ENCODE peak calls at places on chromosomes 16 and 17, in four cellular contexts. S is fibroblast of mammary gland; N is effector memory CD4-positive, alpha-beta T cell; G is GM23248. W is an unnamed sample.

GRCh38 chr16:25298165-25298872 is 40.7 kb upstream of the ZKSCAN2 start:
- DNase-seq in S (no peak), N (no peak), G (no peak), W (no peak)

GRCh38 chr16:84700518-84701277 is 898 bp downstream of the USP10 start:
- DNase-seq in S (peak; percentile 29), N (peak; percentile 11), G (peak; percentile 61), W (no peak)

GRCh38 chr16:75250809-75251279 is 580 bp downstream of the BCAR1 start:
- DNase-seq in S (no peak), N (no peak), G (peak; percentile 86), W (no peak)

GRCh38 chr16:46743232-46743719 is 4.9 kb downstream of the MYLK3 start:
- DNase-seq in S (peak; percentile 8), N (no peak), G (peak; percentile 47), W (no peak)

GRCh38 chr17:58329808-58330543 is 1.4 kb upstream of the TSPOAP1 start:
- DNase-seq in S (no peak), N (no peak), G (no peak), W (no peak)

GRCh38 chr16:8634991-8635736 is 13.7 kb downstream of the METTL22 start:
- DNase-seq in S (peak; percentile 39), N (no peak), G (peak; percentile 58), W (no peak)

GRCh38 chr16:31071861-31072260 is 2.2 kb downstream of the ZNF668 start:
- DNase-seq in S (peak; percentile 98), N (no peak), G (peak; percentile 90), W (peak; percentile 63)

GRCh38 chr16:54244061-54244886 is 42.3 kb downstream of the IRX3 start:
- DNase-seq in S (no peak), N (no peak), G (no peak), W (no peak)

GRCh38 chr16:15986261-15986660 is 36.8 kb downstream of the ABCC1 start:
- DNase-seq in S (no peak), N (no peak), G (no peak), W (no peak)

GRCh38 chr16:86078121-86078600 is 179.2 kb downstream of the IRF8 start:
- DNase-seq in S (peak; percentile 29), N (no peak), G (no peak), W (no peak)

GRCh38 chr17:41416478-41416877 is 7.9 kb downstream of the KRT37 start:
- DNase-seq in S (no peak), N (no peak), G (no peak), W (no peak)

GRCh38 chr17:52237151-52237550 is 78.6 kb upstream of the CA10 start:
- DNase-seq in S (no peak), N (no peak), G (no peak), W (no peak)

GRCh38 chr17:77325826-77326581 is 185.2 kb downstream of the SEC14L1 start:
- DNase-seq in S (peak; percentile 47), N (no peak), G (peak; percentile 70), W (no peak)

GRCh38 chr16:84924339-84925091 is 86.8 kb downstream of the ZDHHC7 start:
- DNase-seq in S (peak; percentile 42), N (no peak), G (no peak), W (no peak)

GRCh38 chr17:49798182-49798581 is 9.7 kb downstream of the KAT7 start:
- DNase-seq in S (peak; percentile 76), N (no peak), G (peak; percentile 71), W (peak; percentile 23)

GRCh38 chr17:47990962-47991731 is 20.2 kb downstream of the CDK5RAP3 start:
- DNase-seq in S (peak; percentile 36), N (no peak), G (peak; percentile 23), W (no peak)

GRCh38 chr16:85390511-85391174 is 222.5 kb upstream of the GSE1 start:
- DNase-seq in S (peak; percentile 89), N (no peak), G (peak; percentile 97), W (peak; percentile 58)

GRCh38 chr16:19755268-19755667 is 37.2 kb downstream of the IQCK start:
- DNase-seq in S (no peak), N (no peak), G (no peak), W (no peak)

GRCh38 chr17:64063766-64064224 is 43.4 kb upstream of the ICAM2 start:
- DNase-seq in S (peak; percentile 33), N (peak; percentile 50), G (peak; percentile 24), W (peak; percentile 21)

GRCh38 chr17:10653987-10654386 is 3.1 kb downstream of the MYH3 start:
- DNase-seq in S (no peak), N (no peak), G (no peak), W (no peak)

GRCh38 chr16:31696968-31697743 is 169.5 kb downstream of the AHSP start:
- DNase-seq in S (peak; percentile 57), N (no peak), G (peak; percentile 77), W (no peak)

GRCh38 chr16:22721497-22722100 is 92.4 kb upstream of the HS3ST2 start:
- DNase-seq in S (peak; percentile 65), N (no peak), G (peak; percentile 7), W (no peak)

GRCh38 chr16:81626181-81626674 is 152.9 kb upstream of the PLCG2 start:
- DNase-seq in S (peak; percentile 54), N (no peak), G (peak; percentile 61), W (no peak)

GRCh38 chr16:89691986-89692569 is 5.6 kb downstream of the CDK10 start:
- DNase-seq in S (no peak), N (no peak), G (no peak), W (no peak)

GRCh38 chr16:26598061-26598460 is 468.7 kb upstream of the C16orf82 start:
- DNase-seq in S (no peak), N (peak; percentile 36), G (no peak), W (no peak)

GRCh38 chr16:19520861-19521331 is 1.0 kb downstream of the GDE1 start:
- DNase-seq in S (peak; percentile 74), N (no peak), G (peak; percentile 47), W (no peak)

GRCh38 chr16:26992661-26993365 is 73.9 kb upstream of the C16orf82 start:
- DNase-seq in S (no peak), N (no peak), G (no peak), W (no peak)

GRCh38 chr16:87956771-87957279 is 5.6 kb downstream of the BANP start:
- DNase-seq in S (peak; percentile 87), N (no peak), G (peak; percentile 41), W (no peak)
- H3K4me3 ChIP-seq in S (peak overlapping the region; percentile 4), N (peak overlapping the region; percentile 24), G (no peak overlapping the region), W (no peak overlapping the region)

DNA sequence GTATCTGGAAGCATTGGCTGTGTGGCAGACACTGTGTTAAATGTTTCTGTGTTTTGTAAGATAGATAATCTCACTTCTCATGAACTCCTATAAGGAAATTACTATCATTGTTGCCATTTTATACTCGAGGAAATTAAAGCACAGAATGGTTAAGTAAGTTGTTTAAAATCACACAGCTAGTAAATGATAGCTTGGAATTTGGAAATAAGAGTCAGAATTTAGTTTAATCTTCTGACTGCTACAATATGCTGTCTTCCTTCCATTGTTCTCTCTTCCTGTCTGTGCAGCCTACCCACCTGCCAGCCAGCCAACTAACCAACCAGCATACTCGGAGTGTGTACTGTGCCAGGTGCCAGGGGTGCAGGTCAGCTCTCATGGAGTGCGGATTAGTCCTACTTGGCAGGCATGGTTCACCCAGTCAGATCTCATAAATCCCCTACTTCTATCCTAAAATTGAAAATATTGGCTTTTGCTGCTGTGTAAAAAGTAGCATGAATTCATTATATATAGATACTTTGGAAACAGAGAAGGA is 79.9 kb upstream of the LGALS9 start:
- DNase-seq in S (no peak), N (no peak), G (no peak), W (no peak)
- H3K4me3 ChIP-seq in S (no peak overlapping the region), N (no peak overlapping the region), G (no peak overlapping the region), W (no peak overlapping the region)

GRCh38 chr16:751152-752007 is 9.2 kb upstream of the MSLN start:
- DNase-seq in S (no peak), N (no peak), G (no peak), W (no peak)
- H3K4me3 ChIP-seq in S (no peak overlapping the region), N (no peak overlapping the region), G (no peak overlapping the region), W (no peak overlapping the region)

DNA sequence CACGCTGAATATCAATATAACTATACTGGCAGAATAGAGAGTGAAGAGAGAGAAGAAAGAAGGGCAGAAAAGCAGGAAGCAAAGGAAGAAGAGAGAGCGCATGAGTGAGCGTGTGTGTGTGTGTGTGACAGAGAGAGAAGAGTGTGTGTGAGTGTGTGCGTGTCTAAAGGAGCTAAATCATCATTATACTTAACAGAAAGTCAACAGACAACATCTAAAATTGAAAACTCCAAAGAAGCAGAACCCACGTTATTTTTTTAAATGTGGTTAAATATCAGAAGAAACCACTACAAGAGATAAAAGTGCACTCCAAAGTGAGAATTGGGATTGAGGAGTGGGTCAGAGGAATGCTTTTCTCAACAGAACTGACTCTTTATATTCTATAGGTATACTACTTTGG is 77.2 kb downstream of the BRIP1 start:
- DNase-seq in S (no peak), N (no peak), G (no peak), W (no peak)
- H3K4me3 ChIP-seq in S (no peak overlapping the region), N (no peak overlapping the region), G (no peak overlapping the region), W (no peak overlapping the region)

DNA sequence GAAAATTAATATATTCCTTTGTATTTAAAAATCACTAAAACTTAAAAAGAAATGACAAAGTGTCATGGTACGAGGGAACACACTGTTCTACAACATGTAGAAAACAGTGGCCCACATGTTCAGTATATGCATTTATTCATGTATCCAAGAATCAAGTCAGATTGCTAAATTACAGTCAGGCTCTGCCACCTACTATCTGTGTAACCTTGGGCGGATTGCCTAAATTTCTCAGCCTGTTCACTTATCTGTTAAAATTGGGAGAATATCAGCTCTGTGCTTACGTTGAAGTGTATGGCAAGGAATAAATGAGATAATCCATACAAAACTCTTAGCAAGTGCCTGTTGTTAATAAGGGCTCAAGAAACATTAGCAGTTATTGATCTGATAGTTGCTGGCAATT is 3.4 kb upstream of the USP22 start:
- DNase-seq in S (no peak), N (no peak), G (no peak), W (no peak)
- H3K4me3 ChIP-seq in S (no peak overlapping the region), N (no peak overlapping the region), G (no peak overlapping the region), W (no peak overlapping the region)

GRCh38 chr17:82232876-82233785 is 4.3 kb downstream of the SLC16A3 start:
- DNase-seq in S (no peak), N (no peak), G (no peak), W (no peak)

GRCh38 chr17:82236142-82236971 is 7.5 kb downstream of the SLC16A3 start:
- DNase-seq in S (peak; percentile 61), N (peak; percentile 56), G (peak; percentile 65), W (peak; percentile 62)

GRCh38 chr17:82235056-82235774 is 6.4 kb downstream of the SLC16A3 start:
- DNase-seq in S (no peak), N (no peak), G (no peak), W (no peak)

GRCh38 chr17:82235775-82236141 is 6.9 kb downstream of the SLC16A3 start:
- DNase-seq in S (no peak), N (no peak), G (no peak), W (no peak)

GRCh38 chr17:82234211-82235055 is 5.6 kb downstream of the SLC16A3 start:
- DNase-seq in S (no peak), N (no peak), G (no peak), W (no peak)
- H3K4me3 ChIP-seq in S (no peak overlapping the region), N (no peak overlapping the region), G (no peak overlapping the region), W (no peak overlapping the region)

W was measured in MG63.